ENCODE peak calls at places on chromosomes 4 and X, in four cellular contexts. One of them, this sample, is unnamed.

GRCh38 chrX:53421125-53421524 is 1.3 kb downstream of the SMC1A start:
- DNase-seq in MCF 10A: no peak
- DNase-seq in PC-3: no peak
- DNase-seq in NB4: no peak
- DNase-seq in this sample: no peak

GRCh38 chrX:76802698-76803097 is 375.2 kb downstream of the MAGEE1 start:
- DNase-seq in NB4: peak
- DNase-seq in PC-3: peak
- DNase-seq in MCF 10A: peak
- DNase-seq in this sample: no peak

GRCh38 chr4:142434519-142435224 is 411.4 kb downstream of the INPP4B start:
- DNase-seq in MCF 10A: no peak
- DNase-seq in PC-3: no peak
- DNase-seq in NB4: no peak
- DNase-seq in this sample: no peak

GRCh38 chrX:67543818-67544217 is at the start of gene AR:
- DNase-seq in MCF 10A: no peak
- DNase-seq in NB4: no peak
- DNase-seq in PC-3: no peak
- DNase-seq in this sample: no peak

GRCh38 chr4:176839656-176840055 is 46.9 kb upstream of the VEGFC start:
- DNase-seq in NB4: no peak
- DNase-seq in MCF 10A: no peak
- DNase-seq in PC-3: peak
- DNase-seq in this sample: no peak

GRCh38 chr4:1376841-1377605 is 29.2 kb downstream of the NKX1-1 start:
- DNase-seq in NB4: no peak
- DNase-seq in MCF 10A: no peak
- DNase-seq in PC-3: no peak
- DNase-seq in this sample: no peak

GRCh38 chr4:76200771-76201224 is 12.8 kb downstream of the SCARB2 start:
- DNase-seq in MCF 10A: no peak
- DNase-seq in PC-3: no peak
- DNase-seq in NB4: peak
- DNase-seq in this sample: no peak

GRCh38 chrX:49177338-49177833 is 5.7 kb downstream of the PLP2 start:
- DNase-seq in MCF 10A: peak
- DNase-seq in NB4: peak
- DNase-seq in PC-3: no peak
- DNase-seq in this sample: no peak

GRCh38 chr4:123399638-123400358 is 3.2 kb downstream of the SPRY1 start:
- DNase-seq in MCF 10A: peak
- DNase-seq in NB4: peak
- DNase-seq in PC-3: peak
- DNase-seq in this sample: no peak

GRCh38 chrX:22950278-22951266 is 49.2 kb upstream of the DDX53 start:
- DNase-seq in PC-3: peak
- DNase-seq in MCF 10A: peak
- DNase-seq in NB4: peak
- DNase-seq in this sample: no peak

GRCh38 chr4:79652232-79652631 is 244.2 kb upstream of the GK2 start:
- DNase-seq in MCF 10A: peak
- DNase-seq in PC-3: peak
- DNase-seq in NB4: no peak
- DNase-seq in this sample: no peak

GRCh38 chr4:107630185-107630705 is 89.8 kb downstream of the PAPSS1 start:
- DNase-seq in PC-3: no peak
- DNase-seq in NB4: no peak
- DNase-seq in MCF 10A: no peak
- DNase-seq in this sample: no peak

GRCh38 chr4:3285558-3286334 is 7.1 kb upstream of the RGS12 start:
- DNase-seq in PC-3: peak
- DNase-seq in NB4: peak
- DNase-seq in MCF 10A: peak
- DNase-seq in this sample: no peak

GRCh38 chr4:55269470-55269869 is 76.6 kb upstream of the SRD5A3 start:
- DNase-seq in PC-3: no peak
- DNase-seq in MCF 10A: no peak
- DNase-seq in NB4: no peak
- DNase-seq in this sample: no peak

GRCh38 chrX:24243692-24244091 is 70.2 kb downstream of the SUPT20HL2 start:
- DNase-seq in PC-3: no peak
- DNase-seq in MCF 10A: peak
- DNase-seq in NB4: no peak
- DNase-seq in this sample: no peak

GRCh38 chrX:147803948-147804347 is 107.8 kb upstream of the FMR1 start:
- DNase-seq in NB4: peak
- DNase-seq in PC-3: peak
- DNase-seq in MCF 10A: peak
- DNase-seq in this sample: peak

GRCh38 chr4:19575959-19576358 is 675.7 kb upstream of the SLIT2 start:
- DNase-seq in NB4: peak
- DNase-seq in MCF 10A: no peak
- DNase-seq in PC-3: no peak
- DNase-seq in this sample: no peak

GRCh38 chrX:27966492-27966891 is 14.8 kb downstream of the DCAF8L1 start:
- DNase-seq in PC-3: peak
- DNase-seq in NB4: no peak
- DNase-seq in MCF 10A: peak
- DNase-seq in this sample: no peak

GRCh38 chr4:161813389-161813788 is 350.4 kb downstream of the FSTL5 start:
- DNase-seq in MCF 10A: no peak
- DNase-seq in PC-3: no peak
- DNase-seq in NB4: no peak
- DNase-seq in this sample: no peak

GRCh38 chr4:143374771-143375170 is 38.1 kb downstream of the GAB1 start:
- DNase-seq in PC-3: no peak
- DNase-seq in MCF 10A: no peak
- DNase-seq in NB4: no peak
- DNase-seq in this sample: no peak

GRCh38 chrX:77493677-77494553 is 46.7 kb downstream of the FGF16 start:
- DNase-seq in NB4: peak
- DNase-seq in MCF 10A: peak
- DNase-seq in PC-3: peak
- DNase-seq in this sample: no peak

GRCh38 chr4:176800891-176801534 is 8.3 kb upstream of the VEGFC start:
- DNase-seq in PC-3: peak
- DNase-seq in MCF 10A: no peak
- DNase-seq in NB4: no peak
- DNase-seq in this sample: no peak

GRCh38 chr4:23458061-23458460 is 431.8 kb downstream of the PPARGC1A start:
- DNase-seq in NB4: no peak
- DNase-seq in PC-3: no peak
- DNase-seq in MCF 10A: peak
- DNase-seq in this sample: no peak

GRCh38 chr4:23456864-23457263 is 433.0 kb downstream of the PPARGC1A start:
- DNase-seq in PC-3: no peak
- DNase-seq in MCF 10A: no peak
- DNase-seq in NB4: no peak
- DNase-seq in this sample: no peak

GRCh38 chr4:23455482-23455881 is 434.4 kb downstream of the PPARGC1A start:
- DNase-seq in NB4: peak
- DNase-seq in MCF 10A: peak
- DNase-seq in PC-3: peak
- DNase-seq in this sample: no peak
- TF ChIP-seq CTCF in NB4: peak
- TF ChIP-seq CTCF in MCF 10A: no peak
- TF ChIP-seq CTCF in PC-3: peak
- TF ChIP-seq CTCF in this sample: no peak

GRCh38 chrX:132022115-132022862 is 813 bp upstream of the STK26 start:
- DNase-seq in NB4: peak
- DNase-seq in PC-3: peak
- DNase-seq in MCF 10A: peak
- DNase-seq in this sample: peak
- TF ChIP-seq CTCF in NB4: peak
- TF ChIP-seq CTCF in PC-3: peak
- TF ChIP-seq CTCF in MCF 10A: peak
- TF ChIP-seq CTCF in this sample: no peak

DNA sequence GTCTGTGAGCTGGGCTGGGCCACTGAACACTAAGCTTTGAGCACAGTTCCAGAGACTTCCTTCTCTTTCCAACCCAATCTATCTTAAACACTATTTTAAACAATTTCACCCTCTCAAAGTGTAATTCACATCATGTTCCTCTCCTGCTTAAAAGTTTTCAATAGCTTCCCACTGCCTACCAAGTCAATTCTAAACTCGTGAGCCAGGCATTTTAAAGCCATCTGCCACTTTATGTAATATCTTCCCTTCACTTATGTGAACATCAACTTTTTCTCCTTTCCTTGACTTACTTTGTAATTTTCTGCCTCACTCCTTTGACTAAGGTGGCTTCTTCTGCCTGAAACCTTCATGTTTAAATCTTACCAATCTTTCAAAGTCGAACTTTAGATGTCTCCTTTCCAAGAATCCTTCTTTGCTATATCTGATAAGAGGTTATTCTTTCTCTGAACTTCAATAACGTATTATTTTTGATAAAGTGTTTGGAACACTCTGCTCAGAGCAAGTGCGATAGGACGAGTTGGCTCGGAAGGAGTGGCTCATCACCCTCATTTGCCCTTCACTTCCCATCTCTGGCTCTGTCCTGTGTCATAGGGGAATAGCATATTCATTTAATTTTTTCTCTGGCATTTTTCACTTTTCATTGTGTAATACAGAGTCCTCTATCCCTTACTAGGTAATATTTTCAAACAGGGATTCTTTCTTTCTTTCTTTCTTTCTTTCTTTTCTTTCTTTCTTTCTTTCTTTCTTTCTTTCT is 13.0 kb upstream of the SPARCL1 start:
- DNase-seq in MCF 10A: no peak
- DNase-seq in PC-3: no peak
- DNase-seq in NB4: no peak
- DNase-seq in this sample: no peak
- TF ChIP-seq CTCF in MCF 10A: no peak
- TF ChIP-seq CTCF in PC-3: no peak
- TF ChIP-seq CTCF in NB4: no peak
- TF ChIP-seq CTCF in this sample: no peak

GRCh38 chrX:18897611-18898010 is 86.3 kb downstream of the PHKA2 start:
- DNase-seq in NB4: no peak
- DNase-seq in PC-3: no peak
- DNase-seq in MCF 10A: no peak
- DNase-seq in this sample: no peak

GRCh38 chrX:18893536-18893935 is 90.4 kb downstream of the PHKA2 start:
- DNase-seq in MCF 10A: no peak
- DNase-seq in NB4: no peak
- DNase-seq in PC-3: no peak
- DNase-seq in this sample: no peak

GRCh38 chrX:18894156-18894555 is 89.8 kb downstream of the PHKA2 start:
- DNase-seq in NB4: no peak
- DNase-seq in PC-3: no peak
- DNase-seq in MCF 10A: no peak
- DNase-seq in this sample: no peak

GRCh38 chrX:18896680-18897544 is 87.0 kb downstream of the PHKA2 start:
- DNase-seq in NB4: no peak
- DNase-seq in PC-3: no peak
- DNase-seq in MCF 10A: no peak
- DNase-seq in this sample: no peak

DNA sequence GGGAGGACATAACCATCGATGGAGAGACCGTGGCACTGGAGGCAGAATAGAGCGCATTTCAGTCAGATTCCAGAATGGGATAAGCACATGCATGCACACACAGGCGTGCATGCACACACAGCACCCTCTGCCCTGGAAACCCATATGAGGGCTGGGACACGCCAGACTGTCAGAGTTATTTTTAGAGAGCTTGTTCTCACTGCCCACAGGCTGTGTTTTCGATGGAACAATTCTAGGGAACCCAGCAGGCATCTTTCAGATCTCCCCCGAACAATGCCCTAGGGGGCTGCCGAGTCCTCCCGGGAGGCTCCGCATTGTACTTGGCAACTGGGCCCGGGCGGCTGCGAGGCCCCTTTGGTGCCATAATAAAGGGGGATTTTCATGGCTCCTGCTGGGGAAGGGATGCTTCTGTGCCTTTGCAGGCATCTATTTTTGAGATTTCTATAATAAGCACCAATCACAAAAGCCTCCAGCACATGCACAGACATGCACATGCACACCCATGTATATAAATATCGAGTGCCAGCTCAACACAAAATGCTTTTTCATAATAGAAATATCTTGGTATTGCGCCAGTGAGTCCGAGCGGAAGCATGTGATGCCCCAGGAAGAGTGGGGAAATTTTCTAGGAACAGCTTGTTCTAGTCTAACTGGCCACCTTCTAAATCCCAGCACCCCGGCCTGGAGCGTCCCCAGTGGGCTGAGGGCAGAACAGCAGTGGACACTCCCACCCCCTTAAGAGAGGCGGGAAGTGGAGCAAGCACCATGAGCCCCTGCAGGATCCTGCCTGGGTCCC is 88.6 kb downstream of the PHKA2 start:
- DNase-seq in NB4: no peak
- DNase-seq in PC-3: no peak
- DNase-seq in MCF 10A: peak
- DNase-seq in this sample: no peak
- TF ChIP-seq CTCF in NB4: no peak
- TF ChIP-seq CTCF in PC-3: no peak
- TF ChIP-seq CTCF in MCF 10A: peak
- TF ChIP-seq CTCF in this sample: no peak

GRCh38 chr4:149793459-149793858 is 22.2 kb downstream of the IQCM start:
- DNase-seq in MCF 10A: peak
- DNase-seq in NB4: no peak
- DNase-seq in PC-3: peak
- DNase-seq in this sample: no peak
- TF ChIP-seq CTCF in MCF 10A: no peak
- TF ChIP-seq CTCF in NB4: no peak
- TF ChIP-seq CTCF in PC-3: no peak
- TF ChIP-seq CTCF in this sample: no peak

DNA sequence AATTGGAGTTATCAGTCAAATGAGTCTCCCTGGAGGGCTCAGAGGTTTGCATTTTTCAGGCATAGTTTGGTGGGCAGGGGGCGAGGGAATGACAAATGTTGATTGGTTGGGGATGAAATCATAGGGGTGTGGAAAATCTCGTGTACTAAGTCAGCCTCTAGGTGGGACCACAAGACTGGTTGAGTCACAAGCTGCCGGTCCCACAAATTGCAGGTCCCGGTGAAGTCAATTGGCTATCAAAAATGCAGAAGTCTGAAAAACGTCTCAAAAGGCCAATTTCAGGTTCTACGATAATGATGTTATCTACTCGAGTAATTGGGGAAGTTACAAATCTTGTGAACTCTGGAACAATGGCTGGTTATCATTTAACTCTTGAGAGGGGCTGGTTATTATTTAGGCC is 98.8 kb upstream of the DHX15 start:
- DNase-seq in NB4: peak
- DNase-seq in PC-3: no peak
- DNase-seq in MCF 10A: no peak
- DNase-seq in this sample: no peak
- TF ChIP-seq CTCF in NB4: no peak
- TF ChIP-seq CTCF in PC-3: no peak
- TF ChIP-seq CTCF in MCF 10A: no peak
- TF ChIP-seq CTCF in this sample: no peak

DNA sequence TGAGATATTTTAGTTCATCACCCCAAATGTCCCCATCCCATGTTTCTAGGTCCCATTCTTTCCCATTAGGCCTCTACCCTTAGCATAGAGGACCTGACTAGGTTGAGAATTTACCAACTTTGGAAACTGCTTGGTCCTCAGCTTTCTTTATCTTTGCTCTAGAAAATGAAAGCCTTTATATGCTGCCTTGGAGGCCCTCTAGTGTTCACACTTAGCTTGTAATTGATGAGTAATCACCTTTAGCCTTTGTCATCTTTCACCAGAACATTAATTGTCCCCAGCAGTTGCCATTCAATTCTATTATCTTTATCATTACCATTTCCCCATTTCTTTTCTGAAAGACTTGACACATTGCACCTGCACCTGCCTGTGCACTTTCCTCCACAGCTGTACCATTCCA is 589.2 kb upstream of the NR3C2 start:
- DNase-seq in MCF 10A: peak
- DNase-seq in PC-3: peak
- DNase-seq in NB4: peak
- DNase-seq in this sample: no peak
- TF ChIP-seq CTCF in MCF 10A: peak
- TF ChIP-seq CTCF in PC-3: peak
- TF ChIP-seq CTCF in NB4: peak
- TF ChIP-seq CTCF in this sample: no peak

This sample was measured in GM13976.